ENCODE peak calls at places on chromosomes 6 and 20, in eight cellular contexts. F is CD8-positive, alpha-beta T cell; O is Right ventricle myocardium superior; E is heart left ventricle; K is CD4-positive, alpha-beta T cell; X is fibroblast of pulmonary artery; Z is HS-27A; Q is stromal cell of bone marrow. J is an unnamed sample.

GRCh38 chr6:75572072-75572471 is 29.6 kb upstream of the SENP6 start:
- DNase-seq in F (no peak), O (no peak), E (no peak), K (no peak), X (no peak), Z (no peak), Q (no peak), J (no peak)

GRCh38 chr20:34575271-34575670 is 16.8 kb downstream of the MAP1LC3A start:
- DNase-seq in F (no peak), O (no peak), E (no peak), K (no peak), X (no peak), Z (no peak), Q (no peak), J (no peak)

GRCh38 chr6:37008484-37009186 is 3.2 kb downstream of the FGD2 start:
- DNase-seq in F (no peak), O (peak; percentile 61), E (no peak), K (no peak), X (no peak), Z (no peak), Q (no peak), J (no peak)

GRCh38 chr20:21202284-21202683 is 76.4 kb downstream of the KIZ start:
- DNase-seq in F (no peak), O (no peak), E (no peak), K (no peak), X (peak; percentile 25), Z (no peak), Q (peak; percentile 12), J (no peak)

GRCh38 chr6:106107043-106107613 is 21.0 kb downstream of the PRDM1 start:
- DNase-seq in F (no peak), O (no peak), E (no peak), K (no peak), X (no peak), Z (no peak), Q (no peak), J (no peak)

GRCh38 chr6:1848752-1849151 is 239.0 kb downstream of the FOXC1 start:
- DNase-seq in F (peak; percentile 23), O (no peak), E (no peak), K (no peak), X (no peak), Z (no peak), Q (no peak), J (no peak)

GRCh38 chr6:40485300-40485699 is 101.9 kb downstream of the LRFN2 start:
- DNase-seq in F (no peak), O (no peak), E (no peak), K (no peak), X (no peak), Z (no peak), Q (no peak), J (no peak)

GRCh38 chr6:54428437-54428836 is 120.2 kb downstream of the TINAG start:
- DNase-seq in F (no peak), O (no peak), E (no peak), K (no peak), X (no peak), Z (no peak), Q (no peak), J (no peak)

GRCh38 chr6:151445482-151445881 is 6.4 kb downstream of the RMND1 start:
- DNase-seq in F (no peak), O (no peak), E (no peak), K (no peak), X (peak; percentile 89), Z (peak; percentile 88), Q (peak; percentile 54), J (no peak)

GRCh38 chr6:142929751-142930358 is 15.1 kb downstream of the HIVEP2 start:
- DNase-seq in F (no peak), O (no peak), E (no peak), K (no peak), X (peak; percentile 63), Z (no peak), Q (peak; percentile 73), J (no peak)

GRCh38 chr6:13194852-13195251 is 133.5 kb downstream of the TBC1D7 start:
- DNase-seq in F (no peak), O (peak; percentile 53), E (no peak), K (no peak), X (peak; percentile 81), Z (peak; percentile 31), Q (peak; percentile 54), J (peak; percentile 60)

GRCh38 chr6:12119085-12119588 is 107.0 kb downstream of the HIVEP1 start:
- DNase-seq in F (peak; percentile 56), O (no peak), E (no peak), K (peak; percentile 13), X (no peak), Z (no peak), Q (no peak), J (no peak)